ENCODE peak calls at places on chromosomes 11 and 22, in four cellular contexts. Z is naive thymus-derived CD4-positive, alpha-beta T cell; P is heart left ventricle; Y is body of pancreas. L is an unnamed sample.

GRCh38 chr22:37425800-37426531 is 1.3 kb downstream of the ELFN2 start:
- ATAC-seq in Y (peak; percentile 20), Z (no peak), P (no peak), L (no peak)

GRCh38 chr11:70549386-70549785 is 151.1 kb downstream of the CTTN start:
- ATAC-seq in P (no peak), Z (no peak), Y (no peak), L (no peak)

GRCh38 chr11:79232346-79232745 is 208.5 kb downstream of the TENM4 start:
- ATAC-seq in Z (no peak), Y (no peak), P (no peak), L (no peak)

GRCh38 chr22:29129644-29130201 is 56.9 kb downstream of the KREMEN1 start:
- ATAC-seq in Z (no peak), P (peak; percentile 82), Y (no peak), L (peak; percentile 12)

GRCh38 chr11:130476200-130476921 is 27.9 kb downstream of the ADAMTS15 start:
- ATAC-seq in Z (no peak), P (peak; percentile 72), Y (no peak), L (no peak)

GRCh38 chr11:73106347-73106746 is 35.8 kb downstream of the FCHSD2 start:
- ATAC-seq in Z (no peak), Y (no peak), P (no peak), L (no peak)

GRCh38 chr11:15850992-15851615 is 505.2 kb downstream of the SOX6 start:
- ATAC-seq in Y (no peak), P (peak; percentile 54), Z (no peak), L (no peak)

GRCh38 chr11:128328955-128329551 is 258.3 kb downstream of the ETS1 start:
- ATAC-seq in Y (peak; percentile 48), Z (peak; percentile 47), P (peak; percentile 74), L (no peak)

GRCh38 chr11:73236205-73236765 is 18.2 kb downstream of the P2RY2 start:
- ATAC-seq in Z (no peak), P (no peak), Y (no peak), L (no peak)

GRCh38 chr22:41910050-41910598 is 4.8 kb downstream of the SHISA8 start:
- ATAC-seq in Z (peak; percentile 5), P (no peak), Y (peak; percentile 31), L (no peak)

GRCh38 chr11:7098235-7098832 is 9.5 kb downstream of the RBMXL2 start:
- ATAC-seq in P (peak; percentile 15), Z (peak; percentile 69), Y (peak; percentile 52), L (peak; percentile 71)

GRCh38 chr11:61862714-61863547 is 28.4 kb downstream of the FADS3 start:
- ATAC-seq in Z (no peak), Y (no peak), P (no peak), L (no peak)

GRCh38 chr11:72974487-72975205 is 160.4 kb downstream of the ATG16L2 start:
- ATAC-seq in P (no peak), Y (no peak), Z (no peak), L (peak; percentile 48)

GRCh38 chr11:2445948-2446551 is 1.2 kb downstream of the KCNQ1 start:
- ATAC-seq in Z (no peak), P (no peak), Y (peak; percentile 50), L (no peak)

GRCh38 chr11:1990872-1991578 is 6.6 kb downstream of the H19 start:
- ATAC-seq in P (no peak), Y (peak; percentile 27), Z (no peak), L (no peak)

GRCh38 chr11:116312560-116313340 is 460.0 kb downstream of the BUD13 start:
- ATAC-seq in Y (peak; percentile 78), P (peak; percentile 90), Z (peak; percentile 46), L (no peak)

GRCh38 chr11:44579172-44579804 is 13.8 kb downstream of the CD82 start:
- ATAC-seq in Z (no peak), Y (no peak), P (no peak), L (no peak)

GRCh38 chr11:79173615-79174014 is 267.2 kb downstream of the TENM4 start:
- ATAC-seq in Z (no peak), Y (no peak), P (peak; percentile 67), L (no peak)

GRCh38 chr11:129117595-129118350 is 74.4 kb downstream of the ARHGAP32 start:
- ATAC-seq in P (no peak), Z (peak; percentile 78), Y (peak; percentile 65), L (no peak)

GRCh38 chr11:11208994-11209393 is 144.1 kb downstream of the CSNK2A3 start:
- ATAC-seq in Z (no peak), Y (no peak), P (no peak), L (no peak)

GRCh38 chr22:48365386-48365785 is 1462.3 kb downstream of the BRD1 start:
- ATAC-seq in P (no peak), Y (no peak), Z (no peak), L (no peak)

GRCh38 chr11:811446-812245 is 1.9 kb downstream of the RPLP2 start:
- ATAC-seq in Z (no peak), P (no peak), Y (no peak), L (no peak)

GRCh38 chr11:116239247-116239646 is 533.5 kb downstream of the BUD13 start:
- ATAC-seq in Z (no peak), Y (no peak), P (no peak), L (no peak)

GRCh38 chr11:14089690-14090462 is 127.4 kb downstream of the SPON1 start:
- ATAC-seq in Z (no peak), Y (no peak), P (no peak), L (no peak)

GRCh38 chr22:45887202-45888131 is 89.5 kb downstream of the WNT7B start:
- ATAC-seq in Y (peak; percentile 86), P (no peak), Z (no peak), L (no peak)

GRCh38 chr22:41469218-41469851 is 418 bp downstream of the ACO2 start:
- ATAC-seq in P (no peak), Z (no peak), Y (peak; percentile 8), L (peak; percentile 2)

GRCh38 chr22:30562391-30562790 is 12.1 kb downstream of the GAL3ST1 start:
- ATAC-seq in Z (no peak), P (no peak), Y (no peak), L (no peak)

GRCh38 chr11:67289651-67290479 is 762 bp downstream of the ANKRD13D start:
- ATAC-seq in P (no peak), Z (no peak), Y (peak; percentile 19), L (no peak)

GRCh38 chr11:34631737-34632104 is 10.8 kb downstream of the EHF start:
- ATAC-seq in Z (no peak), P (no peak), Y (peak; percentile 57), L (no peak)

GRCh38 chr11:17207317-17208256 is at the start of gene PIK3C2A:
- ATAC-seq in P (peak; percentile 96), Y (peak; percentile 96), Z (peak; percentile 98), L (peak; percentile 99)

GRCh38 chr22:17724678-17725464 is 49.4 kb downstream of the BID start:
- ATAC-seq in P (peak; percentile 83), Z (no peak), Y (no peak), L (no peak)

GRCh38 chr11:102070766-102071165 is 23.5 kb downstream of the CFAP300 start:
- ATAC-seq in P (no peak), Z (no peak), Y (no peak), L (no peak)

GRCh38 chr22:19406846-19407245 is 24.7 kb downstream of the HIRA start:
- ATAC-seq in Y (no peak), P (peak; percentile 65), Z (no peak), L (no peak)

GRCh38 chr11:83827940-83828554 is 541.9 kb upstream of the CCDC90B start:
- ATAC-seq in P (no peak), Z (peak; percentile 27), Y (peak; percentile 59), L (peak; percentile 62)

GRCh38 chr22:49152930-49153770 is 674.5 kb downstream of the BRD1 start:
- ATAC-seq in P (no peak), Z (no peak), Y (no peak), L (no peak)

GRCh38 chr11:43547411-43547718 is 133.2 kb upstream of the HSD17B12 start:
- ATAC-seq in Y (peak; percentile 38), P (no peak), Z (no peak), L (no peak)

GRCh38 chr11:35105319-35106063 is 33.5 kb upstream of the CD44 start:
- ATAC-seq in Y (no peak), Z (no peak), P (peak; percentile 93), L (no peak)